ENCODE peak calls at places on chromosomes 16 and 17, in seven cellular contexts. One of them, this sample, is unnamed.
A peak's percentile ranks its signal among the peaks of the same experiment; 100 is the strongest.

GRCh38 chr17:42133461-42134041 is 10.9 kb downstream of the HSPB9 start:
- DNase-seq in NT2/D1: no peak
- DNase-seq in activated CD4-positive, alpha-beta T cell treated with anti-CD3 and anti-CD28 coated beads, Interleukin-2, amount 50 U/mL, for 1 hour: peak; percentile 27
- DNase-seq in fibroblast of the conjunctiva: no peak
- DNase-seq in germinal center: peak; percentile 80
- DNase-seq in activated T-cell treated with anti-CD3 and anti-CD28 coated beads, Interleukin-2, amount 50 U/mL, for 4 hours: no peak
- DNase-seq in thyroid gland: peak; percentile 74
- DNase-seq in this sample: peak; percentile 61

GRCh38 chr16:56637814-56638750 is at the start of gene MT1A:
- DNase-seq in activated CD4-positive, alpha-beta T cell treated with anti-CD3 and anti-CD28 coated beads, Interleukin-2, amount 50 U/mL, for 1 hour: no peak
- DNase-seq in germinal center: no peak
- DNase-seq in activated T-cell treated with anti-CD3 and anti-CD28 coated beads, Interleukin-2, amount 50 U/mL, for 4 hours: no peak
- DNase-seq in fibroblast of the conjunctiva: peak; percentile 21
- DNase-seq in thyroid gland: peak; percentile 78
- DNase-seq in NT2/D1: no peak
- DNase-seq in this sample: no peak

GRCh38 chr17:8369944-8370343 is 6.6 kb downstream of the KRABD2 start:
- DNase-seq in activated CD4-positive, alpha-beta T cell treated with anti-CD3 and anti-CD28 coated beads, Interleukin-2, amount 50 U/mL, for 1 hour: no peak
- DNase-seq in activated T-cell treated with anti-CD3 and anti-CD28 coated beads, Interleukin-2, amount 50 U/mL, for 4 hours: no peak
- DNase-seq in NT2/D1: no peak
- DNase-seq in germinal center: no peak
- DNase-seq in fibroblast of the conjunctiva: no peak
- DNase-seq in thyroid gland: no peak
- DNase-seq in this sample: no peak

GRCh38 chr17:36000730-36001108 is 634 bp downstream of the CCL15 start:
- DNase-seq in fibroblast of the conjunctiva: no peak
- DNase-seq in activated T-cell treated with anti-CD3 and anti-CD28 coated beads, Interleukin-2, amount 50 U/mL, for 4 hours: no peak
- DNase-seq in NT2/D1: no peak
- DNase-seq in activated CD4-positive, alpha-beta T cell treated with anti-CD3 and anti-CD28 coated beads, Interleukin-2, amount 50 U/mL, for 1 hour: no peak
- DNase-seq in thyroid gland: no peak
- DNase-seq in germinal center: no peak
- DNase-seq in this sample: no peak

GRCh38 chr17:75428775-75429469 is 23.4 kb upstream of the GRB2 start:
- DNase-seq in NT2/D1: no peak
- DNase-seq in activated T-cell treated with anti-CD3 and anti-CD28 coated beads, Interleukin-2, amount 50 U/mL, for 4 hours: no peak
- DNase-seq in thyroid gland: no peak
- DNase-seq in germinal center: no peak
- DNase-seq in fibroblast of the conjunctiva: peak; percentile 61
- DNase-seq in activated CD4-positive, alpha-beta T cell treated with anti-CD3 and anti-CD28 coated beads, Interleukin-2, amount 50 U/mL, for 1 hour: no peak
- DNase-seq in this sample: no peak

GRCh38 chr16:86734559-86735480 is 156.5 kb downstream of the FOXL1 start:
- DNase-seq in thyroid gland: no peak
- DNase-seq in fibroblast of the conjunctiva: no peak
- DNase-seq in NT2/D1: no peak
- DNase-seq in activated CD4-positive, alpha-beta T cell treated with anti-CD3 and anti-CD28 coated beads, Interleukin-2, amount 50 U/mL, for 1 hour: no peak
- DNase-seq in germinal center: no peak
- DNase-seq in activated T-cell treated with anti-CD3 and anti-CD28 coated beads, Interleukin-2, amount 50 U/mL, for 4 hours: no peak
- DNase-seq in this sample: no peak

GRCh38 chr16:30535106-30535776 is 583 bp upstream of the ZNF747 start:
- DNase-seq in NT2/D1: peak; percentile 79
- DNase-seq in activated T-cell treated with anti-CD3 and anti-CD28 coated beads, Interleukin-2, amount 50 U/mL, for 4 hours: no peak
- DNase-seq in thyroid gland: no peak
- DNase-seq in activated CD4-positive, alpha-beta T cell treated with anti-CD3 and anti-CD28 coated beads, Interleukin-2, amount 50 U/mL, for 1 hour: no peak
- DNase-seq in germinal center: no peak
- DNase-seq in fibroblast of the conjunctiva: no peak
- DNase-seq in this sample: no peak

GRCh38 chr17:83173180-83173996 is 94.0 kb downstream of the METRNL start:
- DNase-seq in thyroid gland: no peak
- DNase-seq in fibroblast of the conjunctiva: no peak
- DNase-seq in NT2/D1: no peak
- DNase-seq in activated T-cell treated with anti-CD3 and anti-CD28 coated beads, Interleukin-2, amount 50 U/mL, for 4 hours: no peak
- DNase-seq in germinal center: no peak
- DNase-seq in activated CD4-positive, alpha-beta T cell treated with anti-CD3 and anti-CD28 coated beads, Interleukin-2, amount 50 U/mL, for 1 hour: no peak
- DNase-seq in this sample: no peak

GRCh38 chr16:57639172-57639571 is 10.7 kb downstream of the ADGRG1 start:
- DNase-seq in activated CD4-positive, alpha-beta T cell treated with anti-CD3 and anti-CD28 coated beads, Interleukin-2, amount 50 U/mL, for 1 hour: no peak
- DNase-seq in activated T-cell treated with anti-CD3 and anti-CD28 coated beads, Interleukin-2, amount 50 U/mL, for 4 hours: no peak
- DNase-seq in fibroblast of the conjunctiva: no peak
- DNase-seq in NT2/D1: no peak
- DNase-seq in germinal center: peak; percentile 28
- DNase-seq in thyroid gland: peak; percentile 76
- DNase-seq in this sample: no peak

GRCh38 chr16:16108759-16109158 is 114.5 kb downstream of the ABCC6 start:
- DNase-seq in activated CD4-positive, alpha-beta T cell treated with anti-CD3 and anti-CD28 coated beads, Interleukin-2, amount 50 U/mL, for 1 hour: no peak
- DNase-seq in activated T-cell treated with anti-CD3 and anti-CD28 coated beads, Interleukin-2, amount 50 U/mL, for 4 hours: no peak
- DNase-seq in fibroblast of the conjunctiva: no peak
- DNase-seq in germinal center: no peak
- DNase-seq in NT2/D1: no peak
- DNase-seq in thyroid gland: no peak
- DNase-seq in this sample: no peak

GRCh38 chr17:45038771-45039634 is 12.4 kb downstream of the DCAKD start:
- DNase-seq in fibroblast of the conjunctiva: no peak
- DNase-seq in activated T-cell treated with anti-CD3 and anti-CD28 coated beads, Interleukin-2, amount 50 U/mL, for 4 hours: no peak
- DNase-seq in thyroid gland: peak; percentile 87
- DNase-seq in germinal center: no peak
- DNase-seq in activated CD4-positive, alpha-beta T cell treated with anti-CD3 and anti-CD28 coated beads, Interleukin-2, amount 50 U/mL, for 1 hour: no peak
- DNase-seq in NT2/D1: no peak
- DNase-seq in this sample: no peak

GRCh38 chr17:72049914-72050313 is 70.9 kb upstream of the SOX9 start:
- DNase-seq in thyroid gland: no peak
- DNase-seq in germinal center: no peak
- DNase-seq in activated CD4-positive, alpha-beta T cell treated with anti-CD3 and anti-CD28 coated beads, Interleukin-2, amount 50 U/mL, for 1 hour: no peak
- DNase-seq in activated T-cell treated with anti-CD3 and anti-CD28 coated beads, Interleukin-2, amount 50 U/mL, for 4 hours: no peak
- DNase-seq in fibroblast of the conjunctiva: no peak
- DNase-seq in NT2/D1: no peak
- DNase-seq in this sample: no peak

GRCh38 chr17:45361976-45362375 is 45.2 kb upstream of the MAP3K14 start:
- DNase-seq in NT2/D1: no peak
- DNase-seq in activated T-cell treated with anti-CD3 and anti-CD28 coated beads, Interleukin-2, amount 50 U/mL, for 4 hours: no peak
- DNase-seq in fibroblast of the conjunctiva: no peak
- DNase-seq in germinal center: no peak
- DNase-seq in activated CD4-positive, alpha-beta T cell treated with anti-CD3 and anti-CD28 coated beads, Interleukin-2, amount 50 U/mL, for 1 hour: no peak
- DNase-seq in thyroid gland: no peak
- DNase-seq in this sample: no peak

GRCh38 chr16:6645758-6646423 is 686.8 kb upstream of the RBFOX1 start:
- DNase-seq in thyroid gland: no peak
- DNase-seq in activated CD4-positive, alpha-beta T cell treated with anti-CD3 and anti-CD28 coated beads, Interleukin-2, amount 50 U/mL, for 1 hour: no peak
- DNase-seq in activated T-cell treated with anti-CD3 and anti-CD28 coated beads, Interleukin-2, amount 50 U/mL, for 4 hours: no peak
- DNase-seq in fibroblast of the conjunctiva: no peak
- DNase-seq in germinal center: no peak
- DNase-seq in NT2/D1: no peak
- DNase-seq in this sample: no peak

GRCh38 chr16:61926766-61927165 is 109.5 kb downstream of the CDH8 start:
- DNase-seq in germinal center: no peak
- DNase-seq in activated CD4-positive, alpha-beta T cell treated with anti-CD3 and anti-CD28 coated beads, Interleukin-2, amount 50 U/mL, for 1 hour: no peak
- DNase-seq in thyroid gland: no peak
- DNase-seq in NT2/D1: no peak
- DNase-seq in fibroblast of the conjunctiva: no peak
- DNase-seq in activated T-cell treated with anti-CD3 and anti-CD28 coated beads, Interleukin-2, amount 50 U/mL, for 4 hours: no peak
- DNase-seq in this sample: no peak

GRCh38 chr16:53435066-53435688 is 906 bp downstream of the RBL2 start:
- DNase-seq in activated T-cell treated with anti-CD3 and anti-CD28 coated beads, Interleukin-2, amount 50 U/mL, for 4 hours: peak; percentile 26
- DNase-seq in thyroid gland: peak; percentile 80
- DNase-seq in fibroblast of the conjunctiva: peak; percentile 72
- DNase-seq in activated CD4-positive, alpha-beta T cell treated with anti-CD3 and anti-CD28 coated beads, Interleukin-2, amount 50 U/mL, for 1 hour: peak; percentile 55
- DNase-seq in NT2/D1: peak; percentile 42
- DNase-seq in germinal center: peak; percentile 81
- DNase-seq in this sample: peak; percentile 81

GRCh38 chr16:2174396-2175131 is 19.0 kb downstream of the TRAF7 start:
- DNase-seq in thyroid gland: no peak
- DNase-seq in germinal center: no peak
- DNase-seq in fibroblast of the conjunctiva: no peak
- DNase-seq in NT2/D1: no peak
- DNase-seq in activated CD4-positive, alpha-beta T cell treated with anti-CD3 and anti-CD28 coated beads, Interleukin-2, amount 50 U/mL, for 1 hour: no peak
- DNase-seq in activated T-cell treated with anti-CD3 and anti-CD28 coated beads, Interleukin-2, amount 50 U/mL, for 4 hours: no peak
- DNase-seq in this sample: no peak

GRCh38 chr17:74389094-74389753 is 21.9 kb downstream of the GPR142 start:
- DNase-seq in NT2/D1: no peak
- DNase-seq in activated T-cell treated with anti-CD3 and anti-CD28 coated beads, Interleukin-2, amount 50 U/mL, for 4 hours: no peak
- DNase-seq in fibroblast of the conjunctiva: no peak
- DNase-seq in germinal center: no peak
- DNase-seq in activated CD4-positive, alpha-beta T cell treated with anti-CD3 and anti-CD28 coated beads, Interleukin-2, amount 50 U/mL, for 1 hour: no peak
- DNase-seq in thyroid gland: no peak
- DNase-seq in this sample: no peak

GRCh38 chr17:44214230-44214494 is 5.3 kb downstream of the UBTF start:
- DNase-seq in thyroid gland: no peak
- DNase-seq in fibroblast of the conjunctiva: no peak
- DNase-seq in NT2/D1: no peak
- DNase-seq in germinal center: no peak
- DNase-seq in activated CD4-positive, alpha-beta T cell treated with anti-CD3 and anti-CD28 coated beads, Interleukin-2, amount 50 U/mL, for 1 hour: no peak
- DNase-seq in activated T-cell treated with anti-CD3 and anti-CD28 coated beads, Interleukin-2, amount 50 U/mL, for 4 hours: no peak
- DNase-seq in this sample: no peak

GRCh38 chr17:74704536-74704935 is 8.2 kb downstream of the CD300LF start:
- DNase-seq in germinal center: no peak
- DNase-seq in activated CD4-positive, alpha-beta T cell treated with anti-CD3 and anti-CD28 coated beads, Interleukin-2, amount 50 U/mL, for 1 hour: no peak
- DNase-seq in activated T-cell treated with anti-CD3 and anti-CD28 coated beads, Interleukin-2, amount 50 U/mL, for 4 hours: no peak
- DNase-seq in fibroblast of the conjunctiva: no peak
- DNase-seq in thyroid gland: peak; percentile 90
- DNase-seq in NT2/D1: no peak
- DNase-seq in this sample: no peak

GRCh38 chr17:3935140-3935542 is 18.9 kb upstream of the P2RX1 start:
- DNase-seq in activated CD4-positive, alpha-beta T cell treated with anti-CD3 and anti-CD28 coated beads, Interleukin-2, amount 50 U/mL, for 1 hour: peak; percentile 29
- DNase-seq in thyroid gland: peak; percentile 80
- DNase-seq in activated T-cell treated with anti-CD3 and anti-CD28 coated beads, Interleukin-2, amount 50 U/mL, for 4 hours: no peak
- DNase-seq in germinal center: no peak
- DNase-seq in NT2/D1: peak; percentile 38
- DNase-seq in fibroblast of the conjunctiva: peak; percentile 13
- DNase-seq in this sample: peak; percentile 68

GRCh38 chr17:15133143-15133542 is 132.0 kb downstream of the PMP22 start:
- DNase-seq in germinal center: no peak
- DNase-seq in thyroid gland: no peak
- DNase-seq in NT2/D1: no peak
- DNase-seq in activated T-cell treated with anti-CD3 and anti-CD28 coated beads, Interleukin-2, amount 50 U/mL, for 4 hours: no peak
- DNase-seq in fibroblast of the conjunctiva: no peak
- DNase-seq in activated CD4-positive, alpha-beta T cell treated with anti-CD3 and anti-CD28 coated beads, Interleukin-2, amount 50 U/mL, for 1 hour: no peak
- DNase-seq in this sample: no peak

GRCh38 chr16:4487955-4488481 is 11.8 kb downstream of the HMOX2 start:
- DNase-seq in activated CD4-positive, alpha-beta T cell treated with anti-CD3 and anti-CD28 coated beads, Interleukin-2, amount 50 U/mL, for 1 hour: no peak
- DNase-seq in activated T-cell treated with anti-CD3 and anti-CD28 coated beads, Interleukin-2, amount 50 U/mL, for 4 hours: no peak
- DNase-seq in thyroid gland: no peak
- DNase-seq in fibroblast of the conjunctiva: no peak
- DNase-seq in NT2/D1: no peak
- DNase-seq in germinal center: no peak
- DNase-seq in this sample: no peak

GRCh38 chr17:82036634-82037112 is 824 bp downstream of the DCXR start:
- DNase-seq in activated T-cell treated with anti-CD3 and anti-CD28 coated beads, Interleukin-2, amount 50 U/mL, for 4 hours: no peak
- DNase-seq in fibroblast of the conjunctiva: no peak
- DNase-seq in activated CD4-positive, alpha-beta T cell treated with anti-CD3 and anti-CD28 coated beads, Interleukin-2, amount 50 U/mL, for 1 hour: no peak
- DNase-seq in NT2/D1: no peak
- DNase-seq in thyroid gland: no peak
- DNase-seq in germinal center: no peak
- DNase-seq in this sample: no peak

GRCh38 chr17:31310260-31310659 is 3.6 kb downstream of the EVI2B start:
- DNase-seq in germinal center: peak; percentile 23
- DNase-seq in activated T-cell treated with anti-CD3 and anti-CD28 coated beads, Interleukin-2, amount 50 U/mL, for 4 hours: peak; percentile 52
- DNase-seq in thyroid gland: no peak
- DNase-seq in fibroblast of the conjunctiva: no peak
- DNase-seq in activated CD4-positive, alpha-beta T cell treated with anti-CD3 and anti-CD28 coated beads, Interleukin-2, amount 50 U/mL, for 1 hour: peak; percentile 60
- DNase-seq in NT2/D1: no peak
- DNase-seq in this sample: no peak

GRCh38 chr16:12646490-12647274 is 157.0 kb downstream of the CPPED1 start:
- DNase-seq in germinal center: no peak
- DNase-seq in thyroid gland: no peak
- DNase-seq in activated T-cell treated with anti-CD3 and anti-CD28 coated beads, Interleukin-2, amount 50 U/mL, for 4 hours: peak; percentile 19
- DNase-seq in fibroblast of the conjunctiva: no peak
- DNase-seq in activated CD4-positive, alpha-beta T cell treated with anti-CD3 and anti-CD28 coated beads, Interleukin-2, amount 50 U/mL, for 1 hour: no peak
- DNase-seq in NT2/D1: no peak
- DNase-seq in this sample: no peak

GRCh38 chr17:62921837-62922236 is 44.2 kb upstream of the TANC2 start:
- DNase-seq in activated T-cell treated with anti-CD3 and anti-CD28 coated beads, Interleukin-2, amount 50 U/mL, for 4 hours: no peak
- DNase-seq in thyroid gland: no peak
- DNase-seq in fibroblast of the conjunctiva: no peak
- DNase-seq in activated CD4-positive, alpha-beta T cell treated with anti-CD3 and anti-CD28 coated beads, Interleukin-2, amount 50 U/mL, for 1 hour: no peak
- DNase-seq in NT2/D1: no peak
- DNase-seq in germinal center: no peak
- DNase-seq in this sample: no peak

GRCh38 chr16:56436258-56436657 is 10.9 kb upstream of the AMFR start:
- DNase-seq in germinal center: no peak
- DNase-seq in thyroid gland: no peak
- DNase-seq in activated CD4-positive, alpha-beta T cell treated with anti-CD3 and anti-CD28 coated beads, Interleukin-2, amount 50 U/mL, for 1 hour: no peak
- DNase-seq in fibroblast of the conjunctiva: no peak
- DNase-seq in NT2/D1: no peak
- DNase-seq in activated T-cell treated with anti-CD3 and anti-CD28 coated beads, Interleukin-2, amount 50 U/mL, for 4 hours: no peak
- DNase-seq in this sample: no peak

GRCh38 chr17:35742896-35743477 is 10.1 kb downstream of the GAS2L2 start:
- DNase-seq in thyroid gland: no peak
- DNase-seq in germinal center: no peak
- DNase-seq in activated CD4-positive, alpha-beta T cell treated with anti-CD3 and anti-CD28 coated beads, Interleukin-2, amount 50 U/mL, for 1 hour: no peak
- DNase-seq in activated T-cell treated with anti-CD3 and anti-CD28 coated beads, Interleukin-2, amount 50 U/mL, for 4 hours: no peak
- DNase-seq in fibroblast of the conjunctiva: no peak
- DNase-seq in NT2/D1: no peak
- DNase-seq in this sample: no peak

GRCh38 chr17:1201132-1201702 is 21.4 kb upstream of the ABR start:
- DNase-seq in germinal center: peak; percentile 35
- DNase-seq in thyroid gland: no peak
- DNase-seq in activated CD4-positive, alpha-beta T cell treated with anti-CD3 and anti-CD28 coated beads, Interleukin-2, amount 50 U/mL, for 1 hour: no peak
- DNase-seq in NT2/D1: no peak
- DNase-seq in activated T-cell treated with anti-CD3 and anti-CD28 coated beads, Interleukin-2, amount 50 U/mL, for 4 hours: peak; percentile 19
- DNase-seq in fibroblast of the conjunctiva: no peak
- DNase-seq in this sample: no peak

GRCh38 chr16:89538286-89538685 is 22.2 kb upstream of the RPL13 start:
- DNase-seq in activated CD4-positive, alpha-beta T cell treated with anti-CD3 and anti-CD28 coated beads, Interleukin-2, amount 50 U/mL, for 1 hour: no peak
- DNase-seq in NT2/D1: no peak
- DNase-seq in germinal center: no peak
- DNase-seq in activated T-cell treated with anti-CD3 and anti-CD28 coated beads, Interleukin-2, amount 50 U/mL, for 4 hours: no peak
- DNase-seq in thyroid gland: no peak
- DNase-seq in fibroblast of the conjunctiva: no peak
- DNase-seq in this sample: no peak

GRCh38 chr17:63002625-63003024 is 36.6 kb downstream of the TANC2 start:
- DNase-seq in germinal center: no peak
- DNase-seq in NT2/D1: no peak
- DNase-seq in activated CD4-positive, alpha-beta T cell treated with anti-CD3 and anti-CD28 coated beads, Interleukin-2, amount 50 U/mL, for 1 hour: no peak
- DNase-seq in fibroblast of the conjunctiva: no peak
- DNase-seq in activated T-cell treated with anti-CD3 and anti-CD28 coated beads, Interleukin-2, amount 50 U/mL, for 4 hours: no peak
- DNase-seq in thyroid gland: no peak
- DNase-seq in this sample: no peak

GRCh38 chr17:39101139-39101538 is 50.3 kb downstream of the PLXDC1 start:
- DNase-seq in fibroblast of the conjunctiva: no peak
- DNase-seq in NT2/D1: no peak
- DNase-seq in thyroid gland: no peak
- DNase-seq in germinal center: no peak
- DNase-seq in activated T-cell treated with anti-CD3 and anti-CD28 coated beads, Interleukin-2, amount 50 U/mL, for 4 hours: no peak
- DNase-seq in activated CD4-positive, alpha-beta T cell treated with anti-CD3 and anti-CD28 coated beads, Interleukin-2, amount 50 U/mL, for 1 hour: no peak
- DNase-seq in this sample: no peak

GRCh38 chr17:45261577-45262515 is at the start of gene SPATA32:
- DNase-seq in activated CD4-positive, alpha-beta T cell treated with anti-CD3 and anti-CD28 coated beads, Interleukin-2, amount 50 U/mL, for 1 hour: peak; percentile 62
- DNase-seq in activated T-cell treated with anti-CD3 and anti-CD28 coated beads, Interleukin-2, amount 50 U/mL, for 4 hours: peak; percentile 58
- DNase-seq in thyroid gland: peak; percentile 85
- DNase-seq in fibroblast of the conjunctiva: no peak
- DNase-seq in NT2/D1: no peak
- DNase-seq in germinal center: peak; percentile 66
- DNase-seq in this sample: peak; percentile 81

GRCh38 chr16:11783319-11784047 is 13.6 kb downstream of the ZC3H7A start:
- DNase-seq in NT2/D1: no peak
- DNase-seq in fibroblast of the conjunctiva: no peak
- DNase-seq in thyroid gland: no peak
- DNase-seq in germinal center: peak; percentile 48
- DNase-seq in activated CD4-positive, alpha-beta T cell treated with anti-CD3 and anti-CD28 coated beads, Interleukin-2, amount 50 U/mL, for 1 hour: peak; percentile 21
- DNase-seq in activated T-cell treated with anti-CD3 and anti-CD28 coated beads, Interleukin-2, amount 50 U/mL, for 4 hours: peak; percentile 21
- DNase-seq in this sample: peak; percentile 63

This sample was measured in GM10248.